ENCODE peak calls at places on chromosomes 5 and 9, in four cellular contexts. D, U, Q and Y are unnamed samples.

GRCh38 chr5:151082976-151083651 is 2.3 kb upstream of the TNIP1 start:
- DNase-seq in Q (no peak), D (no peak), U (no peak), Y (no peak)

GRCh38 chr5:115452791-115453190 is 91.8 kb downstream of the FEM1C start:
- DNase-seq in D (no peak), Q (no peak), U (no peak), Y (no peak)

GRCh38 chr5:42317575-42317974 is 105.7 kb upstream of the GHR start:
- DNase-seq in U (no peak), D (no peak), Q (no peak), Y (no peak)

GRCh38 chr9:90102292-90102901 is 497.6 kb downstream of the GADD45G start:
- DNase-seq in Q (peak), D (peak), U (peak), Y (peak)

GRCh38 chr9:106019017-106019692 is 324.8 kb downstream of the TMEM38B start:
- DNase-seq in Q (no peak), D (no peak), U (no peak), Y (no peak)

GRCh38 chr9:130264414-130265350 is 878 bp upstream of the HMCN2 start:
- DNase-seq in D (no peak), Q (no peak), U (no peak), Y (no peak)

GRCh38 chr5:180825768-180826525 is 23.3 kb upstream of the MGAT1 start:
- DNase-seq in Q (no peak), U (no peak), D (no peak), Y (no peak)

GRCh38 chr9:85741875-85742629 is at the start of gene AGTPBP1:
- DNase-seq in Q (peak), D (peak), U (peak), Y (peak)

GRCh38 chr5:41410307-41410706 is 100.1 kb downstream of the PLCXD3 start:
- DNase-seq in D (no peak), Q (no peak), U (no peak), Y (no peak)

GRCh38 chr9:88011005-88011766 is 36.9 kb upstream of the CDK20 start:
- DNase-seq in D (no peak), U (peak), Q (no peak), Y (no peak)

GRCh38 chr5:138508958-138509357 is 34.1 kb downstream of the ETF1 start:
- DNase-seq in D (no peak), U (no peak), Q (no peak), Y (no peak)

GRCh38 chr9:3181049-3181953 is 337.4 kb upstream of the PUM3 start:
- DNase-seq in Q (peak), U (peak), D (no peak), Y (no peak)

GRCh38 chr9:83432104-83432627 is 106.0 kb downstream of the FRMD3 start:
- DNase-seq in D (no peak), U (no peak), Q (peak), Y (no peak)

GRCh38 chr5:113081881-113082546 is 105.4 kb downstream of the DCP2 start:
- DNase-seq in Q (no peak), D (no peak), U (no peak), Y (no peak)

GRCh38 chr5:115795700-115796099 is 20.8 kb downstream of the CDO1 start:
- DNase-seq in Q (no peak), U (no peak), D (no peak), Y (no peak)

GRCh38 chr9:134475051-134475790 is 149.0 kb downstream of the RXRA start:
- DNase-seq in D (no peak), U (no peak), Q (no peak), Y (no peak)

GRCh38 chr9:96051423-96051822 is 175.9 kb downstream of the ERCC6L2 start:
- DNase-seq in Q (no peak), D (no peak), U (no peak), Y (no peak)

GRCh38 chr5:116478461-116478860 is 96.2 kb downstream of the SEMA6A start:
- DNase-seq in Q (no peak), D (no peak), U (no peak), Y (no peak)

GRCh38 chr9:69444021-69444420 is 119.0 kb downstream of the ENTREP1 start:
- DNase-seq in Q (no peak), D (no peak), U (no peak), Y (no peak)
- TF ChIP-seq SRF in Q (no peak), D (no peak), U (no peak), Y (no peak)

DNA sequence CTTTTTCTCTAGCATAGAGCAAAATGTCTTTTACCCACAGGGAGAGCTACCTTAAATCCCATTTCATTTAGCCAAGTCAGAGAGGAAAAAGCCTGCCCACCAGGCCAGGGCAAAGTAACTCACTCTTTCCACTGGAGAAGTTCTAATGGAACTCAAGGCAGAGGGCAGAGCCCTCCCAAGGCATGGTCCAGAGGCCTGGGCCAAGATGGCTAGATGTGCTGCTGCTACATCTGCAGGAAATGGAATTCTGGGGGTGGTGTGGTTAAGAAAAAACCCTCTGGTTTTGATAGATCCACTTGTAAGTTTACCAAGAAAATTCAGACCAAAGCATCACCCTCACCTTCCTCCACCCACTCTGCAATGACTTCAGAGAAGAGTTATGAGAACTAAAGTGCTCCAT is 37.3 kb downstream of the CSF2 start:
- DNase-seq in Q (no peak), U (no peak), D (no peak), Y (no peak)
- TF ChIP-seq EGR1 in Q (no peak), U (no peak), D (no peak), Y (no peak)

GRCh38 chr5:145345883-145346282 is 489.3 kb downstream of the PRELID2 start:
- DNase-seq in Q (no peak), U (no peak), D (no peak), Y (no peak)
- TF ChIP-seq SRF in Q (no peak), U (no peak), D (no peak), Y (no peak)

GRCh38 chr5:108653201-108653600 is 94.5 kb upstream of the FER start:
- DNase-seq in Q (no peak), D (no peak), U (no peak), Y (no peak)

GRCh38 chr5:108650997-108651396 is 96.7 kb upstream of the FER start:
- DNase-seq in D (no peak), U (no peak), Q (no peak), Y (no peak)

GRCh38 chr5:108659531-108659930 is 88.2 kb upstream of the FER start:
- DNase-seq in U (no peak), D (no peak), Q (no peak), Y (no peak)

GRCh38 chr5:108655750-108656450 is 91.8 kb upstream of the FER start:
- DNase-seq in D (no peak), Q (no peak), U (no peak), Y (no peak)

DNA sequence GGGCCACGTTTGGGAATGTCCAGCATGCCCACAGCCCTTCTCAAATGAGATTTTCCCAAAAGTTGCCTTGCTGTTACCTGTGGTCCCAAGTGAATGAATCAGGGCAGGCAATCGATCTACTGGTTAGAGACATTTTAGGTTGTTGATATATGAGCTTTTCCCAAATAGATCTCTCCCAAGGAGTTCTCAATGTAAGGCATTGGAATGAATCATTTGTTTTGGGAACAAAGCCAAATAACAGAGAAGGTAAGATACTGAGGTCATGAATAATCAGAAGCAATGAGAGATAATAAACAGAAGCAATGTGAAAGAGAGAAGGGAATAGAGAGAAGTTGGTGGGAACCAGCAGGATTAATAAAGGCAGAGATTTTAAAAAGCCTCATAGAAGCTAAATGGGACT is 93.7 kb upstream of the FER start:
- DNase-seq in U (no peak), D (no peak), Q (no peak), Y (no peak)
- TF ChIP-seq EGR1 in U (no peak), D (no peak), Q (no peak), Y (no peak)

GRCh38 chr5:68088302-68088701 is 127.3 kb upstream of the PIK3R1 start:
- DNase-seq in D (no peak), Q (no peak), U (no peak), Y (no peak)
- TF ChIP-seq SRF in D (no peak), Q (no peak), U (no peak), Y (no peak)

GRCh38 chr9:12775373-12775962 is 648 bp downstream of the LURAP1L start:
- DNase-seq in D (no peak), U (peak), Q (no peak), Y (no peak)

GRCh38 chr9:12775963-12776774 is 1.3 kb downstream of the LURAP1L start:
- DNase-seq in U (peak), D (no peak), Q (peak), Y (peak)

GRCh38 chr9:12773562-12773961 is 1.3 kb upstream of the LURAP1L start:
- DNase-seq in Q (no peak), U (no peak), D (no peak), Y (no peak)

GRCh38 chr9:12776775-12777055 is 1.9 kb downstream of the LURAP1L start:
- DNase-seq in U (no peak), Q (no peak), D (no peak), Y (no peak)

DNA sequence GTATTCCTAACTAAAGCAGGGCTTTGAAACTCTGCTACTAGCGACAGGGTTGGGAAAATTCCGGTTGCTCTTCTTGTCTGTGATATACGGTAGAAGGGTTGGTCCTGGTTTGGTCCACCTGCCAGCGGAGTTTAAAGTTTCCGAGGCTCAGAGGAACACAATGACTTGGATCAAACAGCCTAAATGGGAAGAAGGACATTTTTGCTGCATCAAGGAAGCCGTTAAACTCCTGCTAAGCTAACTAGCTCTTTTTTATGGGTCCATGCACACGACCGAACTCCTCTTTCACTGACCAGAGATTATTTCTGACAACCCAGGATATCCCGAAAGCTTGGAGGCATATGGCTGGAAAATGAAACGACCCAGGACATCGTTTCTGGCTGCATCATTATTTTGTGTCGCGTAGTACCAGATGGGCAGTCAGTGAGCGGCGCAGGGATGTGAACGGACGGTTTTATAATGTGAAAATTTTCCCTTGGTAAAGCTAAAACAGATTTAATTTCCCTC is at the start of gene LURAP1L:
- DNase-seq in U (no peak), Q (no peak), D (no peak), Y (peak)
- TF ChIP-seq EGR1 in U (no peak), Q (no peak), D (no peak), Y (no peak)

DNA sequence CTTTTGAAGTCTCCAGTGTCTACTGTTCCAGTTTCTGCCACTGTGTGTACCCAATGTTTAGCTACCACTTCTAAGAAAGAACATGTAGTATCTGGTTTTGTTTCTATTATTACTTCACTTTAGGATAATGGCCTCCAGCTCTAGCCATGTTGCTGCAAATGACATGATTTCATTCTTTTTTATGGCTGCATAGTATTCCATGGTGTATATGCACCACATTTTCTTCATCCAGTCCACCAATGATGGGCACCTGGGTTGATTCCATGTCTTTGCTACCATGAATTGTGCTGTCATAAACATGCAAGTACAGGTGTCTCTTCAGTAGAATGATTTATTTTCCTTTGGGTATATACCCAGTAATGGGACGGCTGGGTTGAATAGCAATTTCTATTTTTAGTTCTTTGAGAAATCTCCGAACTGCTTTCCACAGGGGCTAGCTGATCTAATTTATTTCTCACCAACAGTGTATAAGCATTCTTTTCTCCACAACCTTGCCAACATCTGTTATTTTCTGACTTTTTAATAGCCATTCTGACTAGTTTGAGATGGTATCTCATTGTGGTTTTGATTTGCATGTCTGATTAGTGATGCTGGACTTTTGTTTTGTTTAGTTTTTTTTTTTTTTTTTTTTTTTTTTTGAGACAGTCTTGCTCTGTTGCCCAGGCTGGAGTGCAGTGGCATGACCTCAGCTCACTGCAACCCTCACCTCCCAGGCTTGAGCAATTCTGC is 68.9 kb downstream of the WDR41 start:
- DNase-seq in U (no peak), Q (no peak), D (no peak), Y (no peak)
- TF ChIP-seq SRF in U (no peak), Q (no peak), D (no peak), Y (no peak)